ENCODE peak calls at places on chromosomes 13 and 19, in four cellular contexts. V, Z, A and M are unnamed samples.

GRCh38 chr13:80048802-80049201 is 292.1 kb downstream of the SPRY2 start:
- DNase-seq in V (peak; percentile 90), Z (peak; percentile 11), A (peak; percentile 38), M (peak; percentile 89)

GRCh38 chr19:19300613-19301012 is 19.7 kb downstream of the SUGP1 start:
- DNase-seq in V (no peak), Z (no peak), A (no peak), M (no peak)

GRCh38 chr19:5714819-5715218 is 5.1 kb downstream of the LONP1 start:
- DNase-seq in V (no peak), Z (no peak), A (no peak), M (no peak)

GRCh38 chr13:87678353-87678752 is 7.2 kb downstream of the SLITRK5 start:
- DNase-seq in V (no peak), Z (no peak), A (no peak), M (no peak)

GRCh38 chr19:1491114-1491848 is at the start of gene REEP6:
- DNase-seq in V (no peak), Z (no peak), A (no peak), M (no peak)

GRCh38 chr19:41310031-41310831 is at the start of gene CCDC97:
- DNase-seq in V (peak; percentile 90), Z (peak; percentile 99), A (peak; percentile 93), M (peak; percentile 82)

GRCh38 chr19:11238781-11239376 is 540 bp upstream of the ANGPTL8 start:
- DNase-seq in V (no peak), Z (no peak), A (no peak), M (no peak)

GRCh38 chr13:50685491-50685890 is 158.0 kb downstream of the DLEU7 start:
- DNase-seq in V (peak; percentile 88), Z (no peak), A (peak; percentile 44), M (peak; percentile 7)

GRCh38 chr19:49506575-49507105 is 5.8 kb upstream of the FCGRT start:
- DNase-seq in V (no peak), Z (peak; percentile 80), A (peak; percentile 94), M (no peak)

GRCh38 chr13:41645313-41645712 is 188.0 kb downstream of the RGCC start:
- DNase-seq in V (no peak), Z (no peak), A (no peak), M (peak; percentile 75)

GRCh38 chr13:114118763-114119123 is 13.7 kb downstream of the RASA3 start:
- DNase-seq in V (no peak), Z (peak; percentile 55), A (no peak), M (no peak)

GRCh38 chr13:48749699-48750473 is 96.2 kb downstream of the CYSLTR2 start:
- DNase-seq in V (peak; percentile 74), Z (peak; percentile 62), A (peak; percentile 82), M (peak; percentile 85)
- H3K4me3 ChIP-seq in V (no peak overlapping the region), Z (no peak overlapping the region), A (no peak overlapping the region), M (no peak overlapping the region)

GRCh38 chr19:13089857-13090507 is 12.7 kb downstream of the LYL1 start:
- DNase-seq in V (no peak), Z (no peak), A (no peak), M (no peak)
- H3K4me3 ChIP-seq in V (no peak overlapping the region), Z (no peak overlapping the region), A (no peak overlapping the region), M (no peak overlapping the region)

DNA sequence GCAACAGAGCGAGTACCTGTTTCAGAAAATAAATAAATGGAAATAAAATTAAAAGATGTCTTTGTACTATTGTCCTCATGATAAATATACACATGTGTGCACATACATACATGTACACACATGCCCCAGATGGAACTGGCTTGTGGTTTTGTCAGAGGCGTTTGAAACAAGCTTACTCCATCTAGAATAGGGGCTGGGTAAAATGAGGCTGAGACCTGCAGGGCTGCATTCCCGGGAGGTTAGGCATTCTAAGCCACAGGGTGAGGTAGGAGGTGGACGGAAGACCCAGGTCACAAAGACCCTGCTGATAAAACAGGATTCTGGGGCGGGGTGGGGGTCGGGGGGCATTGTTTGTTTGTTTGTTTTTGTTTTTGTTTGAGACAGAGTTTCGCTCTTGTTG is 8.1 kb upstream of the SIN3B start:
- DNase-seq in V (no peak), Z (no peak), A (no peak), M (no peak)
- H3K4me3 ChIP-seq in V (no peak overlapping the region), Z (no peak overlapping the region), A (no peak overlapping the region), M (no peak overlapping the region)

DNA sequence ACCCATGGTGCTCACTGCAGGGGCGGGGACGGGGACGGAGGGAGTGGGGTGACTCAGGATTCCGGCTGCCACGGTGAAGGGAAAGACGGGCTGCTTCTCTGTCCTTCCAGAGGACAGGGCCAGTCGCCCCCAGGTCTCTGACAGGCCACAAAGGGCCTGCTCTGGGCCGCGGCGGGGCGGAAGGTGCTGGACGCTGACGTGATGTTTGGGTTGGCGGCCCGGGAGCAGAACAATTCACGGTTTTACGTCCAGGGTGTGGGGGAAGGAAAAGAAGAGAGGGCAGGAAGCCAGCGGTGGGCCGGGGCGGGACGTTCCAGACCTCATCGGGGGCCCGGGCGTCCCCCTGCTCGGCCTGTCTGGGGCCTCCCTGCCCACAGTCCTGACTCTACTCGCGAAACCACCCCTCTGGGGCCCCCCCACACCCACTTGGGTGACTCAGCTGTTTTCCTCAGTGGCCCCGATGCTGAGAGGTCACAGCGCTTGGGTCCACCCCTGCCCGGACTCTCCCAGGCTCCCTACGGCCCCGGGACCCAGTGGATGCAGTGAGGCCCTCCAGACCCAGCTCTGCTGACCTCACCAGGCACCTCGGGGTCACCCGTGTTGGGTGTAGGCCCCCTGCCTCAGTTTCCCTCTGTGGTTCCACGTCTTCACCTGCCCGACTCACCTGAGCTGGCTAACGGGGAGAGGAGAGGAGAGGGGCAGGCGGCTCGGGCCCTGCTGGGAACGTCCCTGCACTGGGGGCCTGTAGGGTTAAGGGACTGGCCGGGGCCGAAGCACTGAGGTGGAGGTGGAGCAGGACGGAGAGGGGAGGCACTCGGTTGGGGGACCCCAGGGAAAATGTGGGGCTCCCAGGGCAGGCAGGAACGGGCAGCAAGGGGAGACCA is 29.2 kb downstream of the PIP5K1C start:
- DNase-seq in V (peak; percentile 91), Z (no peak), A (no peak), M (peak; percentile 67)
- H3K4me3 ChIP-seq in V (peak overlapping the region; percentile 10), Z (no peak overlapping the region), A (no peak overlapping the region), M (peak overlapping the region; percentile 41)

GRCh38 chr13:48487968-48488367 is 44.9 kb downstream of the RCBTB2 start:
- DNase-seq in V (no peak), Z (no peak), A (no peak), M (no peak)

GRCh38 chr13:48490241-48490640 is 42.6 kb downstream of the RCBTB2 start:
- DNase-seq in V (no peak), Z (no peak), A (no peak), M (no peak)

GRCh38 chr13:48489003-48489402 is 43.9 kb downstream of the RCBTB2 start:
- DNase-seq in V (no peak), Z (no peak), A (no peak), M (no peak)

GRCh38 chr13:48491423-48492122 is 41.3 kb downstream of the RCBTB2 start:
- DNase-seq in V (no peak), Z (no peak), A (no peak), M (no peak)

DNA sequence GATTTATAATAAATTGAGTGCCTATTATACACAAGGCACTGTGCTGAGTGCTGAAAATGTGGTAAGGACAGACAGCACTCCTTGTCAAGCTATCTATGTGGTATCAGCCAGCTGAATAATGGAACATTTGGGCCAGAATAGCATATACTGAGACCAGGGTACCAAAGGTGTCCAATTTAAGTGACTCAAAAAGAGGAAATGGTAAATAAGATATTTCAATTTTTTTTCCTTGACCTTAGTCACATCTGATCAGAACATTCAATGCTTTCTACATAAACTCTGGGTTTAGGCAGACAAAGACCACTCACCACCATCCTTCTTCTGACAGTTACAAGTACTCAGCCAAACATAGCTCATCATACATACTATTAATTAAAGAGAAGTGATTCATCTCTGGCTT is 43.2 kb downstream of the RCBTB2 start:
- DNase-seq in V (no peak), Z (no peak), A (no peak), M (no peak)
- H3K4me3 ChIP-seq in V (no peak overlapping the region), Z (no peak overlapping the region), A (no peak overlapping the region), M (no peak overlapping the region)

GRCh38 chr19:55000761-55001160 is 34.6 kb downstream of the NLRP2 start:
- DNase-seq in V (no peak), Z (no peak), A (no peak), M (no peak)

GRCh38 chr19:55005684-55006488 is 32.2 kb downstream of the GP6 start:
- DNase-seq in V (no peak), Z (peak; percentile 82), A (peak; percentile 93), M (no peak)
- H3K4me3 ChIP-seq in V (no peak overlapping the region), Z (peak overlapping the region; percentile 53), A (peak overlapping the region; percentile 51), M (peak overlapping the region; percentile 27)

GRCh38 chr19:30662211-30662861 is 290.2 kb downstream of the ZNF536 start:
- DNase-seq in V (no peak), Z (no peak), A (no peak), M (no peak)
- H3K4me3 ChIP-seq in V (no peak overlapping the region), Z (no peak overlapping the region), A (no peak overlapping the region), M (no peak overlapping the region)

GRCh38 chr19:12984683-12985048 is 10.6 kb upstream of the NFIX start:
- DNase-seq in V (no peak), Z (no peak), A (no peak), M (no peak)
- H3K4me3 ChIP-seq in V (no peak overlapping the region), Z (no peak overlapping the region), A (no peak overlapping the region), M (no peak overlapping the region)

DNA sequence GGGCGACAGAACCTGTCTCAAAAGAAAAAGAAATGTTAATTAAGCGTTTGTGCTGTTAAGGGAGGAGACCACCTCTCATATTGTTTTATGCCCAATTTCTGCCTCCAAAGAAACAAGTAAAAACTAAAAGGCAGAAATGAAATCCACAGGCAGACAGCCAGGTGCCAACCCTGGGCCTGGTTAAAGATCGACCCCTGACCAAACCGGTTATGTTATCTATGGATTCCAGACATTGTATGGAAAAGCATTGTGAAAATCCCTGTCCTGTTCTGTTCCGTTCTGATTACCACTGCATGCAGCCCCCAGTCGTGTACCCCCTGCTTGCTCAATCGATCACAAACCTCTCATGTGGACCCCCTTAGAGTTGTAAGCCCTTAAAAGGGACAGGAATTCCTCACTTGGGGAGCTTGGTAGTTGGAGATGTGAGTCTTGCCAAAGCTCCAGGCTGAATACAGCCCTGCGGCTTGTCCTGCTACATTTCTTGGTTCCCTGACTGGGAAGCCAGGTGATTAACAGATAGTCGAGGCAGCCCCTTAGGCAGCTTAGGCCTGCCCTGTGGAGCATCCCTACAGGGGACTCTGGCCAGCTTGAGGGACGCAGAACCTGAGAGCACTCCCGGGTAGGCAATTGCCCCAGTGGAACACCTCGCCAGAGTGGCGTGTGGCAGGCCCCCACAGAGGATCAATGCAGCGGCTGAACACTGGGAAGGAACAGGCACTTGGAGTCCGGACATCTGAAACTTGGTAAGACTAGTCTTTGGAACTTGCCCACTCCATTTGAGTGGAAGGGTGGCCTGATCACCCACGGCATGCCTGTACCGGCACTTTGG is 748 bp upstream of the ZNF552 start:
- DNase-seq in V (no peak), Z (no peak), A (no peak), M (no peak)
- H3K4me3 ChIP-seq in V (peak overlapping the region; percentile 87), Z (peak overlapping the region; percentile 82), A (peak overlapping the region; percentile 28), M (peak overlapping the region; percentile 74)